ENCODE peak calls at places on chromosomes 16 and 17, in seven cellular contexts. V is brain microvascular endothelial cell, U is fibroblast of lung, M is ascending aorta, L is upper lobe of right lung, T is Peyer's patch, S is AG04450. F is an unnamed sample.

GRCh38 chr16:19132898-19133297 is 19.1 kb downstream of the ITPRIPL2 start:
- DNase-seq in L (no peak), U (no peak), V (no peak), S (no peak), M (no peak), T (no peak), F (no peak)

GRCh38 chr17:9022553-9023388 is 1.5 kb downstream of the NTN1 start:
- DNase-seq in V (no peak), L (no peak), S (no peak), T (no peak), U (peak), M (peak), F (no peak)

GRCh38 chr16:19331794-19332193 is 46.3 kb downstream of the CLEC19A start:
- DNase-seq in L (no peak), U (no peak), V (no peak), M (no peak), T (no peak), S (no peak), F (no peak)

GRCh38 chr16:14641877-14642276 is 9.1 kb downstream of the BFAR start:
- DNase-seq in L (no peak), T (no peak), M (no peak), U (no peak), S (no peak), V (no peak), F (no peak)

GRCh38 chr17:55159251-55159650 is 105.5 kb upstream of the HLF start:
- DNase-seq in L (no peak), S (no peak), U (peak), V (no peak), M (no peak), T (no peak), F (no peak)

GRCh38 chr16:14510939-14511797 is 118.9 kb downstream of the PARN start:
- DNase-seq in U (peak), M (no peak), T (no peak), S (no peak), L (no peak), V (peak), F (no peak)

GRCh38 chr17:74325743-74326379 is at the start of gene KIF19:
- DNase-seq in U (peak), M (no peak), L (peak), V (no peak), T (peak), S (no peak), F (no peak)

GRCh38 chr17:19867654-19868395 is at the start of gene ULK2:
- DNase-seq in U (peak), L (peak), T (peak), V (peak), S (peak), M (peak), F (peak)

GRCh38 chr17:48908853-48909394 is 717 bp downstream of the UBE2Z start:
- DNase-seq in T (peak), U (peak), V (peak), M (peak), L (peak), S (peak), F (peak)

GRCh38 chr17:82896071-82897000 is 56.5 kb upstream of the ZNF750 start:
- DNase-seq in U (no peak), M (no peak), T (no peak), L (no peak), V (no peak), S (no peak), F (no peak)

GRCh38 chr17:8807070-8807550 is 7.9 kb upstream of the MFSD6L start:
- DNase-seq in M (no peak), L (no peak), V (no peak), S (no peak), U (no peak), T (peak), F (no peak)

GRCh38 chr16:27426423-27427408 is 24.7 kb downstream of the IL21R start:
- DNase-seq in U (peak), S (peak), L (peak), V (peak), M (peak), T (peak), F (peak)

GRCh38 chr16:23691483-23692189 is 12.9 kb downstream of the PLK1 start:
- DNase-seq in U (peak), L (no peak), M (no peak), T (no peak), S (no peak), V (no peak), F (no peak)

GRCh38 chr16:25366078-25366477 is 108.4 kb upstream of the ZKSCAN2 start:
- DNase-seq in M (no peak), L (no peak), U (no peak), T (no peak), V (no peak), S (no peak), F (no peak)

GRCh38 chr17:57050303-57050702 is 34.7 kb upstream of the AKAP1 start:
- DNase-seq in M (no peak), V (no peak), S (no peak), T (no peak), L (no peak), U (no peak), F (no peak)

DNA sequence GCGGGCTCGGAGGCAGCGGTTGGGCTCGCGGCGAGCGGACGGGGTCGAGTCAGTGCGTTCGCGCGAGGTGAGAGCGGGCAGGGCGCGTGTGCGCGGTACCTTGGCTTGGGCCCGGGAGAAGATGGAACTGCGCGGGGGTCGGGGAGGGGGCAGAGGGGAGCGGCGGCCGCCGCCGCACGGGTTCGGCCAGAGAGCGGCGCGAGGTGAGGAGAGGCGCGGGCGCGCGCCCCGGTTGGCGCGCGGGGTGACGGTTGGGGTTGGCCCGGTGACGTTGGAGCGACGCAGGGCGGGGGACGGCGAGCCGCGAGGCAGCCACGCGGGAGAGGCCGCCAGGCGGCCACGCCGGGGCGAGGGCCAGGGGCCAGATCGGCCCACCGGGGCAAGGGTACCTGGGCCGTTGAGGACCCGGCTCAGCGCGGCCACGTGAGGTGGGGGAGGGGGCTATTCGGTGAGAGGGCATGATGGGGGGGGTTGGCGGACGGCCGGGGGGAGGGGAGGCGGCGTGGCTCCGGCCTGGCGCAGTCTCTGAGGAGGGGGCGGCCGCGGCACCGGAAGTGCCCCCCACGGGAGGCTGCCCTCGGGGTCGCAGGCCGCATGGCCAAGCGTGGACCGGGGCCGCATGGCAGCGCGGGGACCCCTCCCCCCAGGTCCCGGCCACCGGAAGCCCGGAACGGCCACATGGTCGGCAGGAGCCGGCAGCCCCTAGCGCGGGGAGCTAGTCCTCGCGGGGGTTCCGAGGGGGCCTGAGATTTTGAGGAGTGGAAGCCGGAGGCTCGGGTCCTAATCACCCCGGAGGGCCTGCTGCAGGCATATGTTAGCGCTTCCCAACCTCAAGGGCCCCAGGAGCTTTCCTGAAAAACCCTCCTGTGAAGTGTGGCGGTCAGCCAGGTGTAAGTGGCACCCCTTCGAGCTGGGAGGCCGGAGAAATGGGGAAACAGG is 527 bp downstream of the EIF5A start:
- DNase-seq in M (no peak), U (no peak), V (no peak), S (no peak), T (peak), L (peak), F (no peak)
- TF ChIP-seq CTCF in M (no peak), U (no peak), V (no peak), S (no peak), T (no peak), L (no peak), F (peak)

GRCh38 chr17:64154321-64155089 is 24.6 kb upstream of the ERN1 start:
- DNase-seq in M (no peak), U (no peak), L (no peak), T (no peak), V (no peak), S (no peak), F (no peak)
- H3K4me3 ChIP-seq in M (no peak), U (no peak), L (no peak), T (no peak), V (no peak), S (no peak), F (no peak)

GRCh38 chr17:81885869-81886548 is 5.4 kb downstream of the ALYREF start:
- DNase-seq in S (no peak), L (no peak), V (no peak), U (peak), M (no peak), T (no peak), F (no peak)

GRCh38 chr17:81884520-81884919 is 6.9 kb downstream of the ALYREF start:
- DNase-seq in L (no peak), M (no peak), V (no peak), U (peak), S (no peak), T (no peak), F (no peak)

GRCh38 chr17:81885454-81885853 is 5.9 kb downstream of the ALYREF start:
- DNase-seq in T (no peak), S (no peak), U (no peak), M (no peak), L (no peak), V (no peak), F (no peak)

GRCh38 chr17:81888105-81888987 is 3.0 kb downstream of the ALYREF start:
- DNase-seq in V (no peak), M (no peak), S (no peak), L (no peak), U (no peak), T (no peak), F (no peak)

GRCh38 chr17:81884968-81885367 is 6.4 kb downstream of the ALYREF start:
- DNase-seq in S (no peak), T (no peak), L (no peak), M (no peak), U (no peak), V (no peak), F (no peak)
- TF ChIP-seq CTCF in S (no peak), T (no peak), L (no peak), M (no peak), U (no peak), V (no peak), F (no peak)

DNA sequence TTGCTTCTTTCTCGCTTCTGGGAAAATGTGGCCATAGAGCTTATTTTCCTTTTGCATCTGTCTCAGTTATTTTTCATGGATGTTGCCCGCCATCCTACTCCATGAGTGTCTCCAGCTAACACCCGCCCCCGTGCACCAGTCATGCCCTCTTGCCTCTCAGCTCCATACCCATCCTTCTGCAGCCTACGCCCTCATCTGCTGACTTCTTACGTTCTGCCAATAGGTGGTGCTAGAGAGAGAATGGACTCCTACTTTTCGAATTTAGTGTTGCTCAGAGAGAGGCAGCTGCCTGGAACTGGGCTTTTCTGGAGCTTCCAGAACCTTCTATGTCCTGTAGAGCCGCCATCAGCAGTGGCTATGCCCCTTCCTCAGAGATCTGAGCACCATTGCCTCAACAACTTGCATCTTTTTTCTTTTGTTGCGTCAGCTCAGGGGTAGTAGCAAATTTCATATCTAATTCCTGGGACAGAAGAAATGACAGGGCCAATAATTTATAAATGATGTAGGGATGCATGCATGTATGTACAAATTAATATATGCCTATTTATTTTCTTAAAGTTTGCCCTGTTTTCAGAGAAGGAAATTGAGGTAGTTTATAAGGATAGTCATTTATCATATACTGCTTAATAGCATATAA is 119.7 kb upstream of the MYOCD start:
- DNase-seq in L (no peak), U (peak), M (no peak), V (peak), S (no peak), T (peak), F (no peak)
- H3K4me3 ChIP-seq in L (no peak), U (no peak), M (no peak), V (no peak), S (no peak), T (no peak), F (no peak)